ENCODE peak calls at places on chromosome 1, in ten cellular contexts. One of them, this sample, is unnamed.

GRCh38 chr1:77039739-77040138 is 172.5 kb downstream of the ST6GALNAC5 start:
- DNase-seq in astrocyte of the spinal cord: peak; percentile 97
- DNase-seq in upper lobe of right lung: no peak
- DNase-seq in kidney: no peak
- DNase-seq in WTC11: no peak
- DNase-seq in NCI-H1092 treated with DMSO at 0.1 percent for 48 hours: no peak
- DNase-seq in fibroblast of mammary gland: peak; percentile 99
- DNase-seq in ACHN: peak; percentile 83
- DNase-seq in GM10248: no peak
- DNase-seq in left ventricle myocardium inferior: no peak
- DNase-seq in this sample: peak; percentile 97

GRCh38 chr1:33586111-33586510 is 113.7 kb downstream of the ZSCAN20 start:
- DNase-seq in astrocyte of the spinal cord: peak; percentile 16
- DNase-seq in upper lobe of right lung: no peak
- DNase-seq in kidney: no peak
- DNase-seq in WTC11: no peak
- DNase-seq in NCI-H1092 treated with DMSO at 0.1 percent for 48 hours: no peak
- DNase-seq in fibroblast of mammary gland: peak; percentile 31
- DNase-seq in ACHN: peak; percentile 16
- DNase-seq in GM10248: no peak
- DNase-seq in left ventricle myocardium inferior: no peak
- DNase-seq in this sample: peak; percentile 28

GRCh38 chr1:163709636-163710035 is 387.9 kb downstream of the NUF2 start:
- DNase-seq in astrocyte of the spinal cord: peak; percentile 13
- DNase-seq in upper lobe of right lung: no peak
- DNase-seq in kidney: no peak
- DNase-seq in WTC11: no peak
- DNase-seq in NCI-H1092 treated with DMSO at 0.1 percent for 48 hours: no peak
- DNase-seq in fibroblast of mammary gland: peak; percentile 7
- DNase-seq in ACHN: no peak
- DNase-seq in GM10248: no peak
- DNase-seq in left ventricle myocardium inferior: no peak
- DNase-seq in this sample: peak; percentile 6

GRCh38 chr1:48000883-48001282 is 3.7 kb upstream of the TRABD2B start:
- DNase-seq in astrocyte of the spinal cord: no peak
- DNase-seq in upper lobe of right lung: no peak
- DNase-seq in kidney: peak; percentile 82
- DNase-seq in WTC11: no peak
- DNase-seq in NCI-H1092 treated with DMSO at 0.1 percent for 48 hours: no peak
- DNase-seq in fibroblast of mammary gland: no peak
- DNase-seq in ACHN: no peak
- DNase-seq in GM10248: no peak
- DNase-seq in left ventricle myocardium inferior: no peak
- DNase-seq in this sample: no peak

GRCh38 chr1:172930142-172930541 is 120.6 kb downstream of the TNFSF18 start:
- DNase-seq in astrocyte of the spinal cord: no peak
- DNase-seq in upper lobe of right lung: no peak
- DNase-seq in kidney: no peak
- DNase-seq in WTC11: no peak
- DNase-seq in NCI-H1092 treated with DMSO at 0.1 percent for 48 hours: no peak
- DNase-seq in fibroblast of mammary gland: no peak
- DNase-seq in ACHN: no peak
- DNase-seq in GM10248: no peak
- DNase-seq in left ventricle myocardium inferior: no peak
- DNase-seq in this sample: no peak

GRCh38 chr1:53617382-53618217 is 121.4 kb downstream of the GLIS1 start:
- DNase-seq in astrocyte of the spinal cord: peak; percentile 51
- DNase-seq in upper lobe of right lung: peak; percentile 21
- DNase-seq in kidney: peak; percentile 36
- DNase-seq in WTC11: no peak
- DNase-seq in NCI-H1092 treated with DMSO at 0.1 percent for 48 hours: no peak
- DNase-seq in fibroblast of mammary gland: peak; percentile 87
- DNase-seq in ACHN: no peak
- DNase-seq in GM10248: no peak
- DNase-seq in left ventricle myocardium inferior: no peak
- DNase-seq in this sample: peak; percentile 43

GRCh38 chr1:172180886-172181285 is 239.6 kb upstream of the C1orf105 start:
- DNase-seq in astrocyte of the spinal cord: peak; percentile 58
- DNase-seq in upper lobe of right lung: peak; percentile 59
- DNase-seq in kidney: peak; percentile 78
- DNase-seq in WTC11: no peak
- DNase-seq in NCI-H1092 treated with DMSO at 0.1 percent for 48 hours: no peak
- DNase-seq in fibroblast of mammary gland: peak; percentile 71
- DNase-seq in ACHN: no peak
- DNase-seq in GM10248: peak; percentile 14
- DNase-seq in left ventricle myocardium inferior: peak; percentile 52
- DNase-seq in this sample: peak; percentile 67

GRCh38 chr1:116076831-116077230 is 34.4 kb upstream of the MAB21L3 start:
- DNase-seq in astrocyte of the spinal cord: no peak
- DNase-seq in upper lobe of right lung: no peak
- DNase-seq in kidney: no peak
- DNase-seq in WTC11: no peak
- DNase-seq in NCI-H1092 treated with DMSO at 0.1 percent for 48 hours: no peak
- DNase-seq in fibroblast of mammary gland: peak; percentile 25
- DNase-seq in ACHN: no peak
- DNase-seq in GM10248: no peak
- DNase-seq in left ventricle myocardium inferior: no peak
- DNase-seq in this sample: peak; percentile 19

GRCh38 chr1:154221815-154222081 is 993 bp downstream of the UBAP2L start:
- DNase-seq in astrocyte of the spinal cord: peak; percentile 79
- DNase-seq in upper lobe of right lung: no peak
- DNase-seq in kidney: no peak
- DNase-seq in WTC11: no peak
- DNase-seq in NCI-H1092 treated with DMSO at 0.1 percent for 48 hours: no peak
- DNase-seq in fibroblast of mammary gland: peak; percentile 73
- DNase-seq in ACHN: peak; percentile 47
- DNase-seq in GM10248: no peak
- DNase-seq in left ventricle myocardium inferior: no peak
- DNase-seq in this sample: peak; percentile 77

GRCh38 chr1:177746168-177746567 is 223.7 kb downstream of the SEC16B start:
- DNase-seq in astrocyte of the spinal cord: no peak
- DNase-seq in upper lobe of right lung: no peak
- DNase-seq in kidney: no peak
- DNase-seq in WTC11: no peak
- DNase-seq in NCI-H1092 treated with DMSO at 0.1 percent for 48 hours: no peak
- DNase-seq in fibroblast of mammary gland: no peak
- DNase-seq in ACHN: no peak
- DNase-seq in GM10248: no peak
- DNase-seq in left ventricle myocardium inferior: no peak
- DNase-seq in this sample: no peak

GRCh38 chr1:185008746-185009360 is 34.5 kb upstream of the NIBAN1 start:
- DNase-seq in astrocyte of the spinal cord: no peak
- DNase-seq in upper lobe of right lung: no peak
- DNase-seq in kidney: no peak
- DNase-seq in WTC11: no peak
- DNase-seq in NCI-H1092 treated with DMSO at 0.1 percent for 48 hours: peak; percentile 70
- DNase-seq in fibroblast of mammary gland: no peak
- DNase-seq in ACHN: no peak
- DNase-seq in GM10248: no peak
- DNase-seq in left ventricle myocardium inferior: no peak
- DNase-seq in this sample: no peak

GRCh38 chr1:4022715-4023114 is 122.6 kb upstream of the C1orf174 start:
- DNase-seq in astrocyte of the spinal cord: no peak
- DNase-seq in upper lobe of right lung: no peak
- DNase-seq in kidney: no peak
- DNase-seq in WTC11: no peak
- DNase-seq in NCI-H1092 treated with DMSO at 0.1 percent for 48 hours: no peak
- DNase-seq in fibroblast of mammary gland: no peak
- DNase-seq in ACHN: no peak
- DNase-seq in GM10248: no peak
- DNase-seq in left ventricle myocardium inferior: no peak
- DNase-seq in this sample: no peak

GRCh38 chr1:21891621-21892479 is 45.3 kb downstream of the HSPG2 start:
- DNase-seq in astrocyte of the spinal cord: no peak
- DNase-seq in upper lobe of right lung: no peak
- DNase-seq in kidney: no peak
- DNase-seq in WTC11: no peak
- DNase-seq in NCI-H1092 treated with DMSO at 0.1 percent for 48 hours: no peak
- DNase-seq in fibroblast of mammary gland: no peak
- DNase-seq in ACHN: no peak
- DNase-seq in GM10248: no peak
- DNase-seq in left ventricle myocardium inferior: no peak
- DNase-seq in this sample: no peak

GRCh38 chr1:227757781-227758180 is 22.5 kb downstream of the SNAP47 start:
- DNase-seq in astrocyte of the spinal cord: no peak
- DNase-seq in upper lobe of right lung: no peak
- DNase-seq in kidney: peak; percentile 16
- DNase-seq in WTC11: no peak
- DNase-seq in NCI-H1092 treated with DMSO at 0.1 percent for 48 hours: no peak
- DNase-seq in fibroblast of mammary gland: no peak
- DNase-seq in ACHN: no peak
- DNase-seq in GM10248: no peak
- DNase-seq in left ventricle myocardium inferior: no peak
- DNase-seq in this sample: no peak

GRCh38 chr1:48526045-48526714 is 54.2 kb upstream of the SPATA6 start:
- DNase-seq in astrocyte of the spinal cord: no peak
- DNase-seq in upper lobe of right lung: no peak
- DNase-seq in kidney: no peak
- DNase-seq in WTC11: no peak
- DNase-seq in NCI-H1092 treated with DMSO at 0.1 percent for 48 hours: peak; percentile 92
- DNase-seq in fibroblast of mammary gland: peak; percentile 41
- DNase-seq in ACHN: no peak
- DNase-seq in GM10248: no peak
- DNase-seq in left ventricle myocardium inferior: no peak
- DNase-seq in this sample: peak; percentile 58

GRCh38 chr1:67626495-67627235 is 58.3 kb upstream of the GADD45A start:
- DNase-seq in astrocyte of the spinal cord: peak; percentile 82
- DNase-seq in upper lobe of right lung: no peak
- DNase-seq in kidney: no peak
- DNase-seq in WTC11: no peak
- DNase-seq in NCI-H1092 treated with DMSO at 0.1 percent for 48 hours: no peak
- DNase-seq in fibroblast of mammary gland: peak; percentile 91
- DNase-seq in ACHN: no peak
- DNase-seq in GM10248: no peak
- DNase-seq in left ventricle myocardium inferior: no peak
- DNase-seq in this sample: peak; percentile 26

GRCh38 chr1:168362991-168363390 is 82.3 kb downstream of the TBX19 start:
- DNase-seq in astrocyte of the spinal cord: no peak
- DNase-seq in upper lobe of right lung: no peak
- DNase-seq in kidney: no peak
- DNase-seq in WTC11: no peak
- DNase-seq in NCI-H1092 treated with DMSO at 0.1 percent for 48 hours: no peak
- DNase-seq in fibroblast of mammary gland: no peak
- DNase-seq in ACHN: no peak
- DNase-seq in GM10248: no peak
- DNase-seq in left ventricle myocardium inferior: no peak
- DNase-seq in this sample: no peak

GRCh38 chr1:176843352-176844297 is 320.9 kb downstream of the ASTN1 start:
- DNase-seq in astrocyte of the spinal cord: peak; percentile 43
- DNase-seq in upper lobe of right lung: no peak
- DNase-seq in kidney: no peak
- DNase-seq in WTC11: peak; percentile 22
- DNase-seq in NCI-H1092 treated with DMSO at 0.1 percent for 48 hours: peak; percentile 68
- DNase-seq in fibroblast of mammary gland: peak; percentile 68
- DNase-seq in ACHN: peak; percentile 44
- DNase-seq in GM10248: no peak
- DNase-seq in left ventricle myocardium inferior: no peak
- DNase-seq in this sample: peak; percentile 77

This sample was measured in AG10803.